ENCODE peak calls at places on chromosomes 12 and 14, in nine cellular contexts. M is HT-29, Y is amniotic stem cell, H is anterior cingulate cortex, E is foreskin fibroblast, S is T-helper 9 cell, C is mucosa of descending colon, D is astrocyte of the spinal cord, A is tibial artery. J is an unnamed sample.
A peak's percentile ranks its signal among the peaks of the same experiment; 100 is the strongest.

GRCh38 chr12:71472441-71472911 is 32.9 kb downstream of the LGR5 start:
- DNase-seq in M (no peak), A (no peak), E (peak; percentile 70), Y (no peak), D (no peak), C (no peak), H (no peak), S (no peak), J (no peak)

GRCh38 chr12:128205145-128205544 is 61.8 kb upstream of the TMEM132C start:
- DNase-seq in H (no peak), S (no peak), D (no peak), Y (no peak), C (no peak), A (no peak), M (no peak), E (no peak), J (no peak)

GRCh38 chr12:2354151-2354991 is 301.6 kb downstream of the CACNA1C start:
- DNase-seq in H (no peak), Y (no peak), C (no peak), M (no peak), S (no peak), E (no peak), D (no peak), A (no peak), J (no peak)

GRCh38 chr14:89973234-89973823 is 17.6 kb downstream of the TDP1 start:
- DNase-seq in S (peak; percentile 24), D (peak; percentile 67), C (peak; percentile 55), M (peak; percentile 63), E (peak; percentile 83), H (peak; percentile 37), Y (peak; percentile 3), A (peak; percentile 65), J (no peak)

GRCh38 chr12:117447665-117448366 is 86.4 kb upstream of the NOS1 start:
- DNase-seq in D (no peak), Y (no peak), H (no peak), E (no peak), A (no peak), C (no peak), S (no peak), M (no peak), J (no peak)

GRCh38 chr14:74491952-74492351 is 1.2 kb downstream of the NPC2 start:
- DNase-seq in E (peak; percentile 75), D (peak; percentile 38), C (no peak), A (no peak), S (no peak), M (peak; percentile 22), H (no peak), Y (no peak), J (no peak)

GRCh38 chr12:73665193-73665592 is 872.4 kb upstream of the ATXN7L3B start:
- DNase-seq in S (no peak), A (no peak), C (no peak), Y (no peak), E (no peak), M (no peak), D (no peak), H (no peak), J (no peak)

GRCh38 chr12:130339946-130340345 is 2.3 kb downstream of the PIWIL1 start:
- DNase-seq in D (no peak), M (peak; percentile 52), Y (no peak), A (no peak), S (no peak), E (no peak), C (peak; percentile 26), H (no peak), J (no peak)

GRCh38 chr14:96037891-96038557 is 1.1 kb upstream of the C14orf132 start:
- DNase-seq in A (peak; percentile 90), E (peak; percentile 73), D (no peak), M (no peak), S (no peak), Y (no peak), H (no peak), C (no peak), J (no peak)

GRCh38 chr14:83993545-83993944 is 1536.4 kb upstream of the FLRT2 start:
- DNase-seq in M (no peak), E (peak; percentile 35), C (no peak), S (no peak), Y (no peak), H (no peak), D (no peak), A (no peak), J (no peak)

GRCh38 chr14:69673099-69673498 is 61.7 kb downstream of the SUSD6 start:
- DNase-seq in A (no peak), Y (no peak), M (no peak), H (no peak), C (no peak), E (no peak), D (no peak), S (no peak), J (no peak)

GRCh38 chr14:61211476-61212262 is 69.5 kb downstream of the TMEM30B start:
- DNase-seq in Y (no peak), E (no peak), M (no peak), H (no peak), C (no peak), A (no peak), D (no peak), S (no peak), J (no peak)

GRCh38 chr12:118299791-118300460 is 72.8 kb downstream of the TAOK3 start:
- DNase-seq in M (no peak), Y (no peak), A (no peak), E (peak; percentile 25), D (peak; percentile 18), H (peak; percentile 2), S (no peak), C (no peak), J (no peak)

GRCh38 chr14:55746533-55746932 is 166.5 kb downstream of the KTN1 start:
- DNase-seq in A (no peak), S (no peak), M (peak; percentile 12), Y (no peak), D (peak; percentile 31), E (no peak), C (no peak), H (no peak), J (no peak)

GRCh38 chr12:38610808-38611350 is 294.3 kb downstream of the ALG10B start:
- DNase-seq in S (no peak), A (no peak), Y (no peak), C (no peak), M (no peak), E (no peak), H (no peak), D (no peak), J (no peak)

GRCh38 chr12:14249368-14249767 is 116.1 kb upstream of the ATF7IP start:
- DNase-seq in M (peak; percentile 36), H (peak; percentile 5), D (no peak), C (no peak), Y (no peak), E (no peak), S (no peak), A (no peak), J (no peak)

GRCh38 chr14:54737132-54737711 is 165.4 kb downstream of the GCH1 start:
- DNase-seq in D (peak; percentile 73), A (no peak), E (peak; percentile 39), C (no peak), H (no peak), M (peak; percentile 1), Y (no peak), S (no peak), J (no peak)

GRCh38 chr12:113831486-113831885 is 134.6 kb downstream of the RBM19 start:
- DNase-seq in D (no peak), C (no peak), E (no peak), H (no peak), A (no peak), M (no peak), Y (no peak), S (no peak), J (no peak)

GRCh38 chr12:52533686-52534470 is 13.7 kb upstream of the KRT5 start:
- DNase-seq in D (no peak), S (no peak), M (no peak), E (no peak), H (no peak), A (peak; percentile 37), C (no peak), Y (no peak), J (no peak)

GRCh38 chr12:107402041-107403022 is 283.3 kb upstream of the PWP1 start:
- DNase-seq in S (peak; percentile 29), H (peak; percentile 3), M (peak; percentile 71), E (peak; percentile 75), D (peak; percentile 74), Y (no peak), A (no peak), C (peak; percentile 59), J (peak; percentile 15)

GRCh38 chr12:92341333-92341691 is 195.7 kb upstream of the BTG1 start:
- DNase-seq in M (no peak), C (no peak), D (no peak), H (no peak), A (no peak), Y (no peak), E (no peak), S (no peak), J (no peak)

GRCh38 chr14:98174031-98174430 is 1098.0 kb downstream of the BCL11B start:
- DNase-seq in A (no peak), M (no peak), C (no peak), Y (no peak), H (no peak), S (no peak), E (no peak), D (no peak), J (no peak)

GRCh38 chr12:68461645-68462044 is 129.5 kb upstream of the MDM1 start:
- DNase-seq in E (no peak), H (no peak), S (no peak), M (no peak), A (no peak), C (no peak), Y (no peak), D (no peak), J (no peak)

GRCh38 chr14:75223664-75224154 is 47.3 kb upstream of the TMED10 start:
- DNase-seq in H (peak; percentile 28), C (no peak), M (peak; percentile 15), D (peak; percentile 20), S (no peak), E (peak; percentile 39), Y (no peak), A (no peak), J (no peak)

GRCh38 chr12:107319536-107320030 is 226.2 kb upstream of the CRY1 start:
- DNase-seq in A (no peak), D (no peak), C (peak; percentile 23), H (no peak), M (no peak), S (peak; percentile 10), E (no peak), Y (no peak), J (no peak)

GRCh38 chr14:88281447-88281846 is 41.6 kb downstream of the KCNK10 start:
- DNase-seq in A (no peak), D (no peak), M (no peak), E (no peak), H (no peak), S (no peak), C (no peak), Y (no peak), J (no peak)

GRCh38 chr12:26052652-26053051 is 72.2 kb downstream of the BHLHE41 start:
- DNase-seq in C (no peak), A (no peak), H (no peak), Y (no peak), S (no peak), D (no peak), E (no peak), M (no peak), J (no peak)

GRCh38 chr14:90756755-90757345 is 59.4 kb downstream of the TTC7B start:
- DNase-seq in S (no peak), H (no peak), D (no peak), C (no peak), A (no peak), E (no peak), M (no peak), Y (no peak), J (no peak)

GRCh38 chr12:25529738-25530137 is 23.3 kb downstream of the LMNTD1 start:
- DNase-seq in C (no peak), H (no peak), A (no peak), D (peak; percentile 40), E (peak; percentile 79), Y (no peak), S (no peak), M (no peak), J (no peak)

GRCh38 chr12:3885179-3886094 is 12.2 kb upstream of the PARP11 start:
- DNase-seq in E (peak; percentile 72), A (no peak), M (peak; percentile 42), S (peak; percentile 16), Y (peak; percentile 44), D (peak; percentile 55), H (no peak), C (no peak), J (no peak)

GRCh38 chr14:104547310-104547997 is 32.1 kb upstream of the C14orf180 start:
- DNase-seq in C (no peak), D (no peak), A (no peak), H (no peak), M (no peak), E (no peak), S (no peak), Y (no peak), J (no peak)